ENCODE peak calls at places on chromosomes 7 and 10, in nine cellular contexts. P is pulmonary artery endothelial cell, R is thyroid gland, E is WTC11, N is HS-5, V is MV-4-11, K is kidney tubule cell, O is PC-9, F is anterior cingulate cortex. W is an unnamed sample.

GRCh38 chr7:90709501-90710465 is 113.7 kb downstream of the CDK14 start:
- DNase-seq in P (no peak), R (peak; percentile 63), E (no peak), N (no peak), V (no peak), K (peak; percentile 50), O (no peak), F (no peak), W (peak; percentile 67)

GRCh38 chr7:90251304-90251635 is 6.3 kb downstream of the CFAP69 start:
- DNase-seq in P (no peak), R (no peak), E (no peak), N (no peak), V (no peak), K (no peak), O (no peak), F (no peak), W (no peak)

GRCh38 chr7:4794591-4795350 is 19.3 kb downstream of the AP5Z1 start:
- DNase-seq in P (no peak), R (no peak), E (no peak), N (no peak), V (peak; percentile 62), K (peak; percentile 47), O (peak; percentile 42), F (no peak), W (no peak)

GRCh38 chr7:84022009-84022408 is 172.6 kb downstream of the SEMA3A start:
- DNase-seq in P (no peak), R (no peak), E (no peak), N (no peak), V (no peak), K (no peak), O (no peak), F (no peak), W (no peak)

GRCh38 chr7:44580945-44581344 is 1.1 kb downstream of the TMED4 start:
- DNase-seq in P (no peak), R (peak; percentile 82), E (no peak), N (no peak), V (no peak), K (peak; percentile 50), O (peak; percentile 73), F (no peak), W (no peak)

GRCh38 chr10:103719036-103719435 is 136.3 kb downstream of the SH3PXD2A start:
- DNase-seq in P (no peak), R (no peak), E (no peak), N (no peak), V (no peak), K (no peak), O (no peak), F (no peak), W (no peak)

GRCh38 chr10:103695584-103696005 is 159.8 kb downstream of the SH3PXD2A start:
- DNase-seq in P (no peak), R (no peak), E (no peak), N (no peak), V (peak; percentile 48), K (no peak), O (no peak), F (no peak), W (peak; percentile 84)

GRCh38 chr10:13542533-13542932 is 13.7 kb upstream of the BEND7 start:
- DNase-seq in P (no peak), R (no peak), E (no peak), N (no peak), V (no peak), K (no peak), O (no peak), F (no peak), W (no peak)

GRCh38 chr10:42992957-42993390 is 83.9 kb upstream of the RET start:
- DNase-seq in P (no peak), R (no peak), E (no peak), N (no peak), V (no peak), K (no peak), O (no peak), F (no peak), W (no peak)

GRCh38 chr10:63236113-63236935 is 103.2 kb downstream of the NRBF2 start:
- DNase-seq in P (peak; percentile 75), R (no peak), E (no peak), N (peak; percentile 85), V (peak; percentile 86), K (peak; percentile 94), O (peak; percentile 22), F (no peak), W (no peak)

GRCh38 chr7:140512317-140513000 is 33.2 kb upstream of the MKRN1 start:
- DNase-seq in P (no peak), R (peak; percentile 64), E (no peak), N (no peak), V (peak; percentile 27), K (peak; percentile 69), O (peak; percentile 88), F (no peak), W (peak; percentile 69)

GRCh38 chr10:104376784-104377300 is 23.2 kb downstream of the CFAP58 start:
- DNase-seq in P (no peak), R (no peak), E (no peak), N (no peak), V (no peak), K (no peak), O (no peak), F (no peak), W (no peak)

GRCh38 chr7:326845-327304 is 36.9 kb downstream of the FOXL3 start:
- DNase-seq in P (no peak), R (no peak), E (no peak), N (no peak), V (no peak), K (peak; percentile 87), O (no peak), F (no peak), W (peak; percentile 37)

GRCh38 chr10:110783509-110784103 is 88.1 kb upstream of the PDCD4 start:
- DNase-seq in P (no peak), R (no peak), E (no peak), N (no peak), V (no peak), K (no peak), O (no peak), F (no peak), W (no peak)

GRCh38 chr7:111198255-111198654 is 107.3 kb downstream of the LRRN3 start:
- DNase-seq in P (no peak), R (no peak), E (no peak), N (peak; percentile 89), V (peak; percentile 65), K (peak; percentile 92), O (peak; percentile 49), F (no peak), W (peak; percentile 95)

GRCh38 chr10:94314913-94315545 is 47.7 kb downstream of the NOC3L start:
- DNase-seq in P (no peak), R (no peak), E (no peak), N (no peak), V (no peak), K (no peak), O (no peak), F (no peak), W (no peak)

GRCh38 chr7:12053561-12053960 is 157.5 kb upstream of the TMEM106B start:
- DNase-seq in P (no peak), R (no peak), E (no peak), N (no peak), V (no peak), K (no peak), O (no peak), F (no peak), W (no peak)

GRCh38 chr10:19098803-19099202 is 50.2 kb downstream of the MALRD1 start:
- DNase-seq in P (no peak), R (no peak), E (no peak), N (no peak), V (no peak), K (no peak), O (no peak), F (no peak), W (peak; percentile 5)

GRCh38 chr7:55245271-55245723 is 119.8 kb upstream of the LANCL2 start:
- DNase-seq in P (no peak), R (peak; percentile 88), E (no peak), N (no peak), V (no peak), K (peak; percentile 91), O (peak; percentile 72), F (no peak), W (peak; percentile 43)

GRCh38 chr7:121369462-121369861 is 26.6 kb downstream of the FAM3C start:
- DNase-seq in P (no peak), R (no peak), E (no peak), N (no peak), V (no peak), K (peak; percentile 44), O (peak; percentile 19), F (no peak), W (no peak)

GRCh38 chr7:129315916-129316315 is 91.1 kb downstream of the AHCYL2 start:
- DNase-seq in P (no peak), R (peak; percentile 19), E (no peak), N (no peak), V (no peak), K (no peak), O (no peak), F (peak; percentile 59), W (peak; percentile 41)